ENCODE peak calls at places on chromosomes 13 and 19, in seven cellular contexts. One of them, this sample, is unnamed.

GRCh38 chr13:40993987-40994386 is 25.1 kb downstream of the ELF1 start:
- DNase-seq in effector CD4-positive, alpha-beta T cell: no peak
- DNase-seq in activated T-cell treated with anti-CD3 and anti-CD28 coated beads, Interleukin-2, amount 50 U/mL, for 1 hour: no peak
- DNase-seq in small intestine: peak
- DNase-seq in left cardiac atrium: no peak
- DNase-seq in thoracic aorta: no peak
- DNase-seq in endodermal cell: peak
- DNase-seq in this sample: no peak

GRCh38 chr13:35700661-35701060 is 224.2 kb upstream of the MAB21L1 start:
- DNase-seq in left cardiac atrium: no peak
- DNase-seq in thoracic aorta: no peak
- DNase-seq in small intestine: no peak
- DNase-seq in effector CD4-positive, alpha-beta T cell: no peak
- DNase-seq in activated T-cell treated with anti-CD3 and anti-CD28 coated beads, Interleukin-2, amount 50 U/mL, for 1 hour: no peak
- DNase-seq in endodermal cell: no peak
- DNase-seq in this sample: no peak

GRCh38 chr13:53340505-53341143 is 312.0 kb downstream of the OLFM4 start:
- DNase-seq in activated T-cell treated with anti-CD3 and anti-CD28 coated beads, Interleukin-2, amount 50 U/mL, for 1 hour: no peak
- DNase-seq in endodermal cell: no peak
- DNase-seq in small intestine: no peak
- DNase-seq in left cardiac atrium: no peak
- DNase-seq in effector CD4-positive, alpha-beta T cell: no peak
- DNase-seq in thoracic aorta: no peak
- DNase-seq in this sample: no peak

GRCh38 chr19:46944918-46945628 is 74.6 kb upstream of the NPAS1 start:
- DNase-seq in left cardiac atrium: peak
- DNase-seq in effector CD4-positive, alpha-beta T cell: no peak
- DNase-seq in endodermal cell: peak
- DNase-seq in activated T-cell treated with anti-CD3 and anti-CD28 coated beads, Interleukin-2, amount 50 U/mL, for 1 hour: no peak
- DNase-seq in small intestine: peak
- DNase-seq in thoracic aorta: peak
- DNase-seq in this sample: no peak

GRCh38 chr13:57507752-57508463 is 123.6 kb upstream of the PCDH17 start:
- DNase-seq in thoracic aorta: no peak
- DNase-seq in left cardiac atrium: no peak
- DNase-seq in endodermal cell: no peak
- DNase-seq in effector CD4-positive, alpha-beta T cell: no peak
- DNase-seq in activated T-cell treated with anti-CD3 and anti-CD28 coated beads, Interleukin-2, amount 50 U/mL, for 1 hour: no peak
- DNase-seq in small intestine: no peak
- DNase-seq in this sample: no peak

GRCh38 chr19:55115446-55116065 is 1.9 kb downstream of the PPP1R12C start:
- DNase-seq in effector CD4-positive, alpha-beta T cell: no peak
- DNase-seq in left cardiac atrium: no peak
- DNase-seq in small intestine: no peak
- DNase-seq in thoracic aorta: no peak
- DNase-seq in activated T-cell treated with anti-CD3 and anti-CD28 coated beads, Interleukin-2, amount 50 U/mL, for 1 hour: no peak
- DNase-seq in endodermal cell: no peak
- DNase-seq in this sample: no peak

GRCh38 chr13:49858183-49858856 is 65.8 kb upstream of the KPNA3 start:
- DNase-seq in small intestine: no peak
- DNase-seq in thoracic aorta: no peak
- DNase-seq in effector CD4-positive, alpha-beta T cell: no peak
- DNase-seq in left cardiac atrium: no peak
- DNase-seq in activated T-cell treated with anti-CD3 and anti-CD28 coated beads, Interleukin-2, amount 50 U/mL, for 1 hour: no peak
- DNase-seq in endodermal cell: no peak
- DNase-seq in this sample: no peak

GRCh38 chr19:35790981-35791813 is 15.8 kb downstream of the ARHGAP33 start:
- DNase-seq in small intestine: no peak
- DNase-seq in activated T-cell treated with anti-CD3 and anti-CD28 coated beads, Interleukin-2, amount 50 U/mL, for 1 hour: no peak
- DNase-seq in left cardiac atrium: no peak
- DNase-seq in effector CD4-positive, alpha-beta T cell: no peak
- DNase-seq in endodermal cell: peak
- DNase-seq in thoracic aorta: no peak
- DNase-seq in this sample: no peak

GRCh38 chr19:31349160-31349881 is at the start of gene TSHZ3:
- DNase-seq in left cardiac atrium: peak
- DNase-seq in small intestine: no peak
- DNase-seq in thoracic aorta: no peak
- DNase-seq in activated T-cell treated with anti-CD3 and anti-CD28 coated beads, Interleukin-2, amount 50 U/mL, for 1 hour: peak
- DNase-seq in endodermal cell: peak
- DNase-seq in effector CD4-positive, alpha-beta T cell: peak
- DNase-seq in this sample: no peak

GRCh38 chr19:50957587-50957986 is 4.7 kb upstream of the KLK5 start:
- DNase-seq in activated T-cell treated with anti-CD3 and anti-CD28 coated beads, Interleukin-2, amount 50 U/mL, for 1 hour: no peak
- DNase-seq in effector CD4-positive, alpha-beta T cell: no peak
- DNase-seq in endodermal cell: no peak
- DNase-seq in small intestine: no peak
- DNase-seq in left cardiac atrium: no peak
- DNase-seq in thoracic aorta: no peak
- DNase-seq in this sample: no peak

GRCh38 chr13:26921918-26922317 is 161.3 kb upstream of the GPR12 start:
- DNase-seq in small intestine: no peak
- DNase-seq in left cardiac atrium: no peak
- DNase-seq in endodermal cell: peak
- DNase-seq in activated T-cell treated with anti-CD3 and anti-CD28 coated beads, Interleukin-2, amount 50 U/mL, for 1 hour: no peak
- DNase-seq in thoracic aorta: no peak
- DNase-seq in effector CD4-positive, alpha-beta T cell: no peak
- DNase-seq in this sample: no peak

GRCh38 chr13:45747071-45747470 is 45.0 kb downstream of the CBY2 start:
- DNase-seq in small intestine: no peak
- DNase-seq in activated T-cell treated with anti-CD3 and anti-CD28 coated beads, Interleukin-2, amount 50 U/mL, for 1 hour: no peak
- DNase-seq in thoracic aorta: no peak
- DNase-seq in effector CD4-positive, alpha-beta T cell: no peak
- DNase-seq in left cardiac atrium: no peak
- DNase-seq in endodermal cell: no peak
- DNase-seq in this sample: peak

GRCh38 chr13:27283906-27284523 is 13.4 kb downstream of the RASL11A start:
- DNase-seq in left cardiac atrium: peak
- DNase-seq in thoracic aorta: no peak
- DNase-seq in small intestine: peak
- DNase-seq in endodermal cell: no peak
- DNase-seq in effector CD4-positive, alpha-beta T cell: no peak
- DNase-seq in activated T-cell treated with anti-CD3 and anti-CD28 coated beads, Interleukin-2, amount 50 U/mL, for 1 hour: no peak
- DNase-seq in this sample: no peak